ENCODE peak calls at places on chromosomes 16 and 17, in four cellular contexts. G is heart left ventricle; P is amygdala; Q is stimulated activated CD4-positive, alpha-beta T cell treated with anti-CD3 and anti-CD28 coated beads, Interleukin-2, amount 100 ng/mL, for 48 hours. U is an unnamed sample.
A peak's percentile ranks its signal among the peaks of the same experiment; 100 is the strongest.

GRCh38 chr16:87675111-87675510 is 72.8 kb downstream of the JPH3 start:
- DNase-seq in Q (no peak), P (no peak), G (no peak), U (no peak)

GRCh38 chr17:51200295-51200694 is 34.1 kb downstream of the NME2 start:
- DNase-seq in Q (no peak), P (no peak), G (no peak), U (no peak)

GRCh38 chr17:74108126-74108705 is 95.3 kb upstream of the RPL38 start:
- DNase-seq in P (no peak), Q (no peak), G (no peak), U (no peak)

GRCh38 chr17:82911822-82912221 is 72.0 kb upstream of the ZNF750 start:
- DNase-seq in G (no peak), P (no peak), Q (no peak), U (no peak)

GRCh38 chr16:86951831-86952598 is 365.2 kb downstream of the C16orf95 start:
- DNase-seq in P (no peak), Q (no peak), G (peak; percentile 60), U (no peak)

GRCh38 chr17:9644910-9645751 is at the start of gene USP43:
- DNase-seq in G (no peak), Q (no peak), P (no peak), U (no peak)

GRCh38 chr17:17681187-17681743 is at the start of gene RAI1:
- DNase-seq in G (peak; percentile 88), Q (peak; percentile 75), P (no peak), U (no peak)

GRCh38 chr16:89575247-89576172 is at the start of gene CPNE7:
- DNase-seq in G (no peak), Q (no peak), P (no peak), U (no peak)

GRCh38 chr16:19517424-19518089 is 4.3 kb downstream of the GDE1 start:
- DNase-seq in Q (no peak), P (no peak), G (no peak), U (no peak)

GRCh38 chr17:60738287-60738686 is 60.6 kb downstream of the BCAS3 start:
- DNase-seq in G (no peak), P (no peak), Q (no peak), U (no peak)

GRCh38 chr17:64084940-64085649 is 44.8 kb downstream of the ERN1 start:
- DNase-seq in G (no peak), P (no peak), Q (no peak), U (no peak)

U was measured in HL-60.